ENCODE peak calls at places on chromosomes 13 and 19, in seven cellular contexts. P, T, S, G, H, N and R are unnamed samples.

GRCh38 chr19:49888478-49888901 is 8.2 kb downstream of the IL4I1 start:
- DNase-seq in P (no peak), T (no peak), S (no peak), G (no peak), H (no peak), N (no peak), R (no peak)

GRCh38 chr13:98372886-98373285 is 195.8 kb upstream of the RNF113B start:
- DNase-seq in P (no peak), T (no peak), S (no peak), G (no peak), H (no peak), N (peak), R (no peak)

GRCh38 chr13:41848435-41849255 is 112.3 kb downstream of the VWA8 start:
- DNase-seq in P (peak), T (no peak), S (no peak), G (no peak), H (no peak), N (no peak), R (no peak)

GRCh38 chr13:47049276-47049989 is 152.6 kb upstream of the HTR2A start:
- DNase-seq in P (no peak), T (no peak), S (no peak), G (no peak), H (no peak), N (no peak), R (no peak)

GRCh38 chr19:49132974-49133609 is 13.7 kb downstream of the PPFIA3 start:
- DNase-seq in P (no peak), T (peak), S (no peak), G (no peak), H (no peak), N (no peak), R (no peak)

GRCh38 chr13:43946281-43946680 is 66.6 kb downstream of the LACC1 start:
- DNase-seq in P (no peak), T (no peak), S (no peak), G (no peak), H (no peak), N (no peak), R (no peak)

GRCh38 chr13:73158851-73159250 is 100.0 kb downstream of the KLF5 start:
- DNase-seq in P (no peak), T (no peak), S (no peak), G (no peak), H (no peak), N (no peak), R (no peak)

GRCh38 chr13:29810145-29810742 is 40.2 kb downstream of the UBL3 start:
- DNase-seq in P (no peak), T (no peak), S (no peak), G (no peak), H (no peak), N (no peak), R (no peak)

GRCh38 chr13:106851251-106851650 is 283.3 kb upstream of the ARGLU1 start:
- DNase-seq in P (no peak), T (no peak), S (no peak), G (no peak), H (no peak), N (no peak), R (no peak)

GRCh38 chr13:26784704-26785639 is 24.4 kb upstream of the GPR12 start:
- DNase-seq in P (no peak), T (no peak), S (peak), G (no peak), H (no peak), N (peak), R (no peak)

GRCh38 chr19:1259206-1259872 is 9.8 kb upstream of the CIRBP start:
- DNase-seq in P (no peak), T (peak), S (peak), G (no peak), H (peak), N (peak), R (peak)

GRCh38 chr13:54980651-54981050 is 1952.0 kb downstream of the OLFM4 start:
- DNase-seq in P (no peak), T (no peak), S (peak), G (no peak), H (no peak), N (no peak), R (no peak)

GRCh38 chr13:51721485-51721884 is 82.5 kb downstream of the DHRS12 start:
- DNase-seq in P (no peak), T (no peak), S (no peak), G (no peak), H (no peak), N (no peak), R (no peak)

GRCh38 chr19:54653181-54653809 is 9.5 kb upstream of the LILRB4 start:
- DNase-seq in P (no peak), T (no peak), S (peak), G (no peak), H (no peak), N (no peak), R (no peak)

GRCh38 chr13:70732611-70733010 is 624.4 kb upstream of the KLHL1 start:
- DNase-seq in P (no peak), T (no peak), S (no peak), G (no peak), H (no peak), N (no peak), R (no peak)

GRCh38 chr13:80965097-80965496 is 624.2 kb upstream of the SPRY2 start:
- DNase-seq in P (no peak), T (no peak), S (no peak), G (no peak), H (no peak), N (no peak), R (no peak)

GRCh38 chr19:12043752-12044422 is 8.4 kb upstream of the ZNF433 start:
- DNase-seq in P (no peak), T (no peak), S (no peak), G (no peak), H (no peak), N (no peak), R (no peak)

GRCh38 chr13:103876571-103876970 is 810.4 kb upstream of the SLC10A2 start:
- DNase-seq in P (no peak), T (no peak), S (no peak), G (no peak), H (no peak), N (no peak), R (no peak)

GRCh38 chr19:42412223-42412622 is 15.0 kb downstream of the LIPE start:
- DNase-seq in P (no peak), T (no peak), S (no peak), G (no peak), H (no peak), N (peak), R (no peak)

GRCh38 chr13:34076943-34077703 is 259.2 kb downstream of the RFC3 start:
- DNase-seq in P (peak), T (no peak), S (no peak), G (no peak), H (no peak), N (no peak), R (no peak)

GRCh38 chr13:50208826-50209335 is 193.6 kb downstream of the KCNRG start:
- DNase-seq in P (peak), T (peak), S (peak), G (no peak), H (no peak), N (peak), R (no peak)

GRCh38 chr19:11767633-11768133 is 883 bp downstream of the ZNF441 start:
- DNase-seq in P (no peak), T (peak), S (no peak), G (no peak), H (no peak), N (peak), R (no peak)

GRCh38 chr19:10517760-10518443 is 655 bp upstream of the S1PR5 start:
- DNase-seq in P (no peak), T (peak), S (no peak), G (no peak), H (no peak), N (peak), R (no peak)

GRCh38 chr13:100040196-100040595 is 48.7 kb upstream of the PCCA start:
- DNase-seq in P (no peak), T (no peak), S (no peak), G (no peak), H (no peak), N (no peak), R (no peak)

GRCh38 chr19:57280913-57281425 is 684 bp downstream of the ZNF460 start:
- DNase-seq in P (no peak), T (no peak), S (no peak), G (peak), H (no peak), N (no peak), R (no peak)

GRCh38 chr19:12194827-12195500 is 32.1 kb downstream of the ZNF136 start:
- DNase-seq in P (no peak), T (peak), S (no peak), G (peak), H (peak), N (peak), R (peak)

GRCh38 chr13:105452895-105453294 is 1082.6 kb downstream of the EFNB2 start:
- DNase-seq in P (no peak), T (no peak), S (no peak), G (no peak), H (no peak), N (no peak), R (no peak)

GRCh38 chr19:10206226-10206873 is 11.6 kb upstream of the DNMT1 start:
- DNase-seq in P (no peak), T (no peak), S (no peak), G (no peak), H (no peak), N (no peak), R (no peak)

GRCh38 chr13:22120646-22121045 is 449.8 kb downstream of the FGF9 start:
- DNase-seq in P (no peak), T (no peak), S (no peak), G (no peak), H (no peak), N (no peak), R (no peak)

GRCh38 chr19:750640-751423 is at the start of gene MISP:
- DNase-seq in P (no peak), T (peak), S (no peak), G (no peak), H (no peak), N (no peak), R (no peak)

GRCh38 chr13:42746846-42747245 is 34.5 kb upstream of the FAM216B start:
- DNase-seq in P (no peak), T (no peak), S (no peak), G (no peak), H (no peak), N (no peak), R (no peak)

GRCh38 chr19:45395524-45396388 is 9.1 kb downstream of the PPP1R13L start:
- DNase-seq in P (no peak), T (no peak), S (no peak), G (no peak), H (no peak), N (peak), R (no peak)

GRCh38 chr19:34124828-34125227 is 47.5 kb upstream of the LSM14A start:
- DNase-seq in P (no peak), T (no peak), S (no peak), G (no peak), H (no peak), N (peak), R (no peak)

GRCh38 chr19:33393286-33394005 is 19.9 kb downstream of the CEBPG start:
- DNase-seq in P (no peak), T (peak), S (no peak), G (no peak), H (no peak), N (no peak), R (no peak)

GRCh38 chr13:36766295-36766694 is 52.7 kb upstream of the RFXAP start:
- DNase-seq in P (no peak), T (no peak), S (no peak), G (no peak), H (no peak), N (no peak), R (no peak)

GRCh38 chr13:45879666-45880065 is 28.1 kb upstream of the SIAH3 start:
- DNase-seq in P (no peak), T (no peak), S (no peak), G (no peak), H (no peak), N (peak), R (no peak)

GRCh38 chr19:38793186-38793585 is 4.2 kb downstream of the LGALS7B start:
- DNase-seq in P (peak), T (no peak), S (no peak), G (no peak), H (no peak), N (no peak), R (no peak)